ENCODE peak calls at places on chromosomes 5 and 9, in four cellular contexts. O is heart right ventricle, V is astrocyte of the spinal cord, X is fibroblast of the aortic adventitia. L is an unnamed sample.

GRCh38 chr9:113222482-113222841 is 1.1 kb downstream of the SLC31A1 start:
- DNase-seq in V (no peak), O (no peak), X (peak; percentile 65), L (no peak)

GRCh38 chr9:113599647-113600476 is 136.3 kb downstream of the RGS3 start:
- DNase-seq in V (peak; percentile 87), O (peak; percentile 63), X (peak; percentile 74), L (peak; percentile 92)

GRCh38 chr5:165126598-165126997 is 1621.2 kb downstream of the MAT2B start:
- DNase-seq in X (no peak), O (no peak), V (no peak), L (no peak)

GRCh38 chr5:103918668-103919367 is 356.2 kb upstream of the NUDT12 start:
- DNase-seq in V (peak; percentile 80), X (peak; percentile 33), O (no peak), L (no peak)

GRCh38 chr5:146717951-146718350 is 160.6 kb downstream of the PPP2R2B start:
- DNase-seq in O (no peak), V (no peak), X (no peak), L (no peak)

GRCh38 chr5:89351975-89352374 is 469.0 kb upstream of the MEF2C start:
- DNase-seq in X (peak; percentile 24), V (no peak), O (no peak), L (peak; percentile 41)

GRCh38 chr5:135156715-135157404 is 122.8 kb upstream of the PITX1 start:
- DNase-seq in V (no peak), X (no peak), O (no peak), L (no peak)

GRCh38 chr9:128115187-128116103 is 12.1 kb downstream of the PTGES2 start:
- DNase-seq in O (no peak), X (no peak), V (no peak), L (no peak)

GRCh38 chr5:65024681-65025080 is 256.0 kb downstream of the CWC27 start:
- DNase-seq in X (no peak), O (no peak), V (no peak), L (no peak)

GRCh38 chr9:133710661-133711427 is 27.3 kb downstream of the SARDH start:
- DNase-seq in O (no peak), V (no peak), X (no peak), L (no peak)

GRCh38 chr5:138455191-138455930 is 9.9 kb upstream of the EGR1 start:
- DNase-seq in O (no peak), X (no peak), V (no peak), L (no peak)

GRCh38 chr9:129162901-129163670 is 15.0 kb downstream of the IER5L start:
- DNase-seq in X (no peak), O (no peak), V (no peak), L (no peak)

GRCh38 chr5:175775416-175775815 is 96.0 kb upstream of the CPLX2 start:
- DNase-seq in V (no peak), X (no peak), O (no peak), L (no peak)

GRCh38 chr9:132390966-132391365 is 15.7 kb downstream of the TTF1 start:
- DNase-seq in X (no peak), O (no peak), V (no peak), L (no peak)

GRCh38 chr5:7868773-7869473 is at the start of the genes FASTKD3 and MTRR:
- DNase-seq in X (peak; percentile 91), O (peak; percentile 93), V (peak; percentile 93), L (peak; percentile 98)

GRCh38 chr5:131170540-131171275 is at the start of gene LYRM7:
- DNase-seq in X (peak; percentile 99), O (peak; percentile 98), V (peak; percentile 99), L (peak; percentile 98)

GRCh38 chr5:171475551-171476035 is 56.1 kb downstream of the FGF18 start:
- DNase-seq in V (no peak), O (no peak), X (no peak), L (no peak)

GRCh38 chr9:12790883-12791282 is 16.1 kb downstream of the LURAP1L start:
- DNase-seq in X (no peak), O (no peak), V (no peak), L (no peak)

GRCh38 chr9:34310205-34310604 is 18.9 kb downstream of the KIF24 start:
- DNase-seq in O (no peak), X (no peak), V (peak; percentile 8), L (peak; percentile 34)

GRCh38 chr5:65017636-65018035 is 248.9 kb downstream of the CWC27 start:
- DNase-seq in O (no peak), X (peak; percentile 58), V (peak; percentile 81), L (no peak)

GRCh38 chr5:83102581-83102980 is 25.2 kb downstream of the XRCC4 start:
- DNase-seq in O (no peak), V (no peak), X (peak; percentile 60), L (no peak)

GRCh38 chr9:136665111-136665703 is 2.5 kb downstream of the EGFL7 start:
- DNase-seq in X (no peak), O (no peak), V (no peak), L (no peak)

GRCh38 chr5:158471179-158471924 is 612.4 kb upstream of the CLINT1 start:
- DNase-seq in V (no peak), O (no peak), X (no peak), L (peak; percentile 21)

GRCh38 chr9:133506653-133507038 is 18.1 kb downstream of the MYMK start:
- DNase-seq in O (no peak), V (peak; percentile 54), X (peak; percentile 95), L (peak; percentile 63)

GRCh38 chr9:81125446-81126092 is 563.8 kb downstream of the TLE1 start:
- DNase-seq in X (peak; percentile 6), V (peak; percentile 6), O (no peak), L (peak; percentile 30)

GRCh38 chr5:135356522-135357318 is 42.3 kb downstream of the MACROH2A1 start:
- DNase-seq in O (peak; percentile 83), X (peak; percentile 78), V (peak; percentile 61), L (peak; percentile 85)

GRCh38 chr5:23704176-23704855 is 196.9 kb downstream of the PRDM9 start:
- DNase-seq in X (no peak), O (no peak), V (no peak), L (no peak)

GRCh38 chr5:81171769-81172168 is 61.4 kb upstream of the CKMT2 start:
- DNase-seq in V (no peak), O (no peak), X (no peak), L (no peak)

GRCh38 chr9:132973166-132973565 is 5.3 kb upstream of the GFI1B start:
- DNase-seq in X (no peak), O (no peak), V (no peak), L (no peak)

GRCh38 chr5:131289738-131290137 is 25.9 kb downstream of the CDC42SE2 start:
- DNase-seq in O (no peak), X (no peak), V (no peak), L (no peak)

GRCh38 chr5:30102185-30102584 is 1091.3 kb upstream of the CDH6 start:
- DNase-seq in O (no peak), X (no peak), V (no peak), L (no peak)

GRCh38 chr5:152532714-152533113 is 127.6 kb upstream of the NMUR2 start:
- DNase-seq in O (peak; percentile 17), X (peak; percentile 70), V (peak; percentile 65), L (peak; percentile 64)

GRCh38 chr9:15541862-15542261 is 11.0 kb upstream of the CCDC171 start:
- DNase-seq in X (no peak), V (no peak), O (no peak), L (no peak)

GRCh38 chr5:54997081-54997480 is 11.7 kb upstream of the ESM1 start:
- DNase-seq in V (no peak), O (no peak), X (no peak), L (peak; percentile 44)

GRCh38 chr5:92665506-92665905 is 915.5 kb downstream of the NR2F1-AS1 start:
- DNase-seq in X (no peak), O (no peak), V (no peak), L (no peak)

GRCh38 chr9:136118061-136118366 is 661 bp downstream of the TMEM250 start:
- DNase-seq in X (no peak), V (no peak), O (no peak), L (no peak)

GRCh38 chr5:43873791-43874190 is 270.8 kb downstream of the NNT start:
- DNase-seq in V (no peak), X (no peak), O (no peak), L (no peak)

DNA sequence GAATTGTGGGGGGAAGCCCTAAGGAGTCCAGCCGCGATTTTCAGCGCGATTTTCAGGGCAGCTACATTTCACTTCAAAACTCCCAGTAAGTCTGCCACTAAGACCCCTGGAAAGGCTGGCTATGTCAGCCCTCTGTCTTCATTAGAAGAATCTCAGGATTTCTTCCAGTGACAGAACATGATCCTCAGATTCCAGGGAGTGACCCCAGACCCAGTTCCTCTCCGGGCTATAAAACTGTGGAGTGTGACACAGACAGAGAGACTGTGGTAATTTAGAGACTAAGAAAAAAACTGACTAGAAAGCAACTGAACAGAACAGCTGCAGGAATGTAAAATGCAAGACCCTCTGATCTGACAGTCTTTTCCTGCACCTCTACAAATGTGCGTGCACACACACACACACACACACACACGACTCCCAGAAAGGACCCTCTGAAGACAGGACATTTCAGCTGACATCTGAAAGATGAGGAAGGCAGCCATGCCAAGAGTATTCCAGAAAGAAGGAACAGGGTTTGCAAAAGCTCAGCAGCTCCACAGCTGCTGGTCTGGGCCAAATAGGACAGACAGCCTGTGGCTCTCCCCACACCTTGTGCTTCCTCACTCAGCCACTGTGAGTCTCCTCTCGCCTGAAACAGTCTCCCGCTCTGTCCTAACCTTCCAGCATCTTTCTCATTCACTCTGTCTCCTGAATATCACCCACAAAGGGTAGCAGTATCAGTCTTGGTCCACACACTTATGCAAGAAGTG is 188.9 kb downstream of the PALM2AKAP2 start:
- DNase-seq in X (peak; percentile 41), V (peak; percentile 37), O (peak; percentile 38), L (peak; percentile 63)
- TF ChIP-seq CTCF in X (peak; percentile 43), V (peak; percentile 39), O (peak; percentile 36), L (peak; percentile 14)

GRCh38 chr5:58455066-58455465 is 4.8 kb downstream of the PLK2 start:
- DNase-seq in O (no peak), V (no peak), X (peak; percentile 44), L (peak; percentile 80)
- H3K4me3 ChIP-seq in O (peak overlapping the region; percentile 87), V (peak overlapping the region; percentile 90), X (peak overlapping the region; percentile 83), L (no peak overlapping the region)

GRCh38 chr9:75890541-75891276 is at the start of gene PCSK5:
- DNase-seq in X (peak; percentile 94), O (peak; percentile 94), V (peak; percentile 98), L (peak; percentile 95)
- TF ChIP-seq CTCF in X (peak; percentile 36), O (peak; percentile 38), V (peak; percentile 52), L (peak; percentile 18)

DNA sequence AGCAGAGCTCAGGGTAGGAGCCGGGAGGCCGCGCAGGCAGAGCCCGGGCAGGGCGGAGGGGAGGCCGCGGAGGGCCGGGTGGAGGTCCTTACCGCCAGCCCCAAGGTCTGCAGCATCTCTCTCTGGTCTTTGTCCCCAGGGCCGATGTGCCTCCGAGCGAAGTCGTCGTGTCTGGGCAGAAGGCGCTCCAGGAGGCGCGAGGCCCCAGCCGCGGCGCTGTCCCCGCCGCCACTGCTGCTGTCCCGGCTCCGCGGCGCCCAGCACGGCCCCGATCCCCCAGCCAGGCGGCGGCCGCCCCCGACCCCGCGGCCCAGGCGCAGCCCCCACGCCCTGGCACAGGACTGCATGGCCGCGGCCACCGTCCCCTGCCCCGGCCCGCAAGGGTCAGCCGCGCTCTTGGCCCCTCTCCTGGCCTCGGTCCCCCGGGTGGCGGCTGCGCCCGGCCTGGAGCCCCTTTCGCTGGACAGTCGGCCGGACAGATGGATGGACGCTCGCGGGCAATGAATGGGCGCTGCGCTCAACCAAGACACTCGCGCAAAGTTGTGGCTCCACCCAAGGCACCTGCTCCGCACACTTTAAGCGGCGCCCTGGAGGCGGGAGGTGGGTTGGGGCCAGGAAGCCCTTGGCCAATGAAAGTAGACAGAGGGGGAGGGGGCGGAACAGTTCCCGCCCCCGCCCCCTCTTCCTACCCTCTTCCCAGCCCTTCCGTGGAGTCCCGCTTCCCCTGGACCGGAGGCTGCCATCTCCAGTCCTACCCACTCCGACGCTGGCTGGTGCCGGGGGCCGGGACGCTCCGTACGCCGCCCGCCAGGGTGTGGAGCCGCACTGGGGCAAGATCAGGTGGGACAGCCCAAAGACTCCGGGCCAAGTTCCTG is at the start of gene GLDC:
- DNase-seq in V (peak; percentile 72), X (no peak), O (peak; percentile 12), L (no peak)
- H3K4me3 ChIP-seq in V (peak within 1 kb of the TSS; percentile 54), X (peak within 1 kb of the TSS; percentile 37), O (peak within 1 kb of the TSS; percentile 46), L (no peak within 1 kb of the TSS)

L was measured in foreskin fibroblast.